ENCODE peak calls at places on chromosome 22, in ten cellular contexts. One of them, this sample, is unnamed.
A peak's percentile ranks its signal among the peaks of the same experiment; 100 is the strongest.

GRCh38 chr22:44793506-44794225 is 41.3 kb downstream of the ARHGAP8 start:
- DNase-seq in spleen: peak; percentile 44
- DNase-seq in astrocyte of the spinal cord: no peak
- DNase-seq in AG04449: no peak
- DNase-seq in RPMI8226: no peak
- DNase-seq in lower leg skin: no peak
- DNase-seq in EH: no peak
- DNase-seq in LoVo: no peak
- DNase-seq in epithelial cell of esophagus: no peak
- DNase-seq in naive thymus-derived CD4-positive, alpha-beta T cell: no peak
- DNase-seq in this sample: peak; percentile 28

GRCh38 chr22:44765571-44766285 is 13.4 kb downstream of the ARHGAP8 start:
- DNase-seq in spleen: peak; percentile 76
- DNase-seq in astrocyte of the spinal cord: no peak
- DNase-seq in AG04449: no peak
- DNase-seq in RPMI8226: peak; percentile 72
- DNase-seq in lower leg skin: no peak
- DNase-seq in EH: no peak
- DNase-seq in LoVo: no peak
- DNase-seq in epithelial cell of esophagus: no peak
- DNase-seq in naive thymus-derived CD4-positive, alpha-beta T cell: no peak
- DNase-seq in this sample: peak; percentile 56

GRCh38 chr22:37894939-37895670 is 11.0 kb upstream of the MICALL1 start:
- DNase-seq in spleen: no peak
- DNase-seq in astrocyte of the spinal cord: no peak
- DNase-seq in AG04449: no peak
- DNase-seq in RPMI8226: no peak
- DNase-seq in lower leg skin: no peak
- DNase-seq in EH: no peak
- DNase-seq in LoVo: peak; percentile 39
- DNase-seq in epithelial cell of esophagus: peak; percentile 89
- DNase-seq in naive thymus-derived CD4-positive, alpha-beta T cell: no peak
- DNase-seq in this sample: peak; percentile 68

GRCh38 chr22:41254230-41254629 is 13.5 kb upstream of the CHADL start:
- DNase-seq in spleen: no peak
- DNase-seq in astrocyte of the spinal cord: no peak
- DNase-seq in AG04449: no peak
- DNase-seq in RPMI8226: no peak
- DNase-seq in lower leg skin: no peak
- DNase-seq in EH: no peak
- DNase-seq in LoVo: no peak
- DNase-seq in epithelial cell of esophagus: no peak
- DNase-seq in naive thymus-derived CD4-positive, alpha-beta T cell: no peak
- DNase-seq in this sample: no peak

GRCh38 chr22:49090061-49090852 is 737.4 kb downstream of the BRD1 start:
- DNase-seq in spleen: peak; percentile 50
- DNase-seq in astrocyte of the spinal cord: no peak
- DNase-seq in AG04449: no peak
- DNase-seq in RPMI8226: no peak
- DNase-seq in lower leg skin: peak; percentile 63
- DNase-seq in EH: no peak
- DNase-seq in LoVo: no peak
- DNase-seq in epithelial cell of esophagus: no peak
- DNase-seq in naive thymus-derived CD4-positive, alpha-beta T cell: no peak
- DNase-seq in this sample: peak; percentile 50

GRCh38 chr22:27523711-27524110 is 277.8 kb downstream of the MN1 start:
- DNase-seq in spleen: no peak
- DNase-seq in astrocyte of the spinal cord: no peak
- DNase-seq in AG04449: no peak
- DNase-seq in RPMI8226: no peak
- DNase-seq in lower leg skin: no peak
- DNase-seq in EH: no peak
- DNase-seq in LoVo: no peak
- DNase-seq in epithelial cell of esophagus: no peak
- DNase-seq in naive thymus-derived CD4-positive, alpha-beta T cell: no peak
- DNase-seq in this sample: no peak

GRCh38 chr22:39153220-39153860 is 860 bp upstream of the CBX7 start:
- DNase-seq in spleen: no peak
- DNase-seq in astrocyte of the spinal cord: no peak
- DNase-seq in AG04449: no peak
- DNase-seq in RPMI8226: no peak
- DNase-seq in lower leg skin: no peak
- DNase-seq in EH: no peak
- DNase-seq in LoVo: no peak
- DNase-seq in epithelial cell of esophagus: no peak
- DNase-seq in naive thymus-derived CD4-positive, alpha-beta T cell: no peak
- DNase-seq in this sample: peak; percentile 71

GRCh38 chr22:40410272-40410671 is 39.9 kb downstream of the SGSM3 start:
- DNase-seq in spleen: no peak
- DNase-seq in astrocyte of the spinal cord: no peak
- DNase-seq in AG04449: no peak
- DNase-seq in RPMI8226: no peak
- DNase-seq in lower leg skin: no peak
- DNase-seq in EH: peak; percentile 69
- DNase-seq in LoVo: no peak
- DNase-seq in epithelial cell of esophagus: peak; percentile 53
- DNase-seq in naive thymus-derived CD4-positive, alpha-beta T cell: no peak
- DNase-seq in this sample: peak; percentile 48

GRCh38 chr22:39179401-39179827 is 26.9 kb upstream of the CBX7 start:
- DNase-seq in spleen: peak; percentile 71
- DNase-seq in astrocyte of the spinal cord: no peak
- DNase-seq in AG04449: no peak
- DNase-seq in RPMI8226: no peak
- DNase-seq in lower leg skin: peak; percentile 60
- DNase-seq in EH: no peak
- DNase-seq in LoVo: no peak
- DNase-seq in epithelial cell of esophagus: no peak
- DNase-seq in naive thymus-derived CD4-positive, alpha-beta T cell: no peak
- DNase-seq in this sample: peak; percentile 84

GRCh38 chr22:36462475-36462790 is 19.0 kb downstream of the TXN2 start:
- DNase-seq in spleen: no peak
- DNase-seq in astrocyte of the spinal cord: no peak
- DNase-seq in AG04449: no peak
- DNase-seq in RPMI8226: no peak
- DNase-seq in lower leg skin: no peak
- DNase-seq in EH: no peak
- DNase-seq in LoVo: no peak
- DNase-seq in epithelial cell of esophagus: no peak
- DNase-seq in naive thymus-derived CD4-positive, alpha-beta T cell: no peak
- DNase-seq in this sample: no peak

GRCh38 chr22:43005106-43005505 is 9.8 kb downstream of the PACSIN2 start:
- DNase-seq in spleen: no peak
- DNase-seq in astrocyte of the spinal cord: no peak
- DNase-seq in AG04449: no peak
- DNase-seq in RPMI8226: no peak
- DNase-seq in lower leg skin: no peak
- DNase-seq in EH: peak; percentile 29
- DNase-seq in LoVo: no peak
- DNase-seq in epithelial cell of esophagus: no peak
- DNase-seq in naive thymus-derived CD4-positive, alpha-beta T cell: no peak
- DNase-seq in this sample: no peak

GRCh38 chr22:37206118-37206840 is 6.0 kb downstream of the SSTR3 start:
- DNase-seq in spleen: peak; percentile 52
- DNase-seq in astrocyte of the spinal cord: no peak
- DNase-seq in AG04449: no peak
- DNase-seq in RPMI8226: no peak
- DNase-seq in lower leg skin: no peak
- DNase-seq in EH: no peak
- DNase-seq in LoVo: no peak
- DNase-seq in epithelial cell of esophagus: no peak
- DNase-seq in naive thymus-derived CD4-positive, alpha-beta T cell: no peak
- DNase-seq in this sample: no peak

GRCh38 chr22:36417281-36417686 is 29.5 kb upstream of the MYH9 start:
- DNase-seq in spleen: no peak
- DNase-seq in astrocyte of the spinal cord: peak; percentile 50
- DNase-seq in AG04449: no peak
- DNase-seq in RPMI8226: peak; percentile 96
- DNase-seq in lower leg skin: no peak
- DNase-seq in EH: peak; percentile 78
- DNase-seq in LoVo: no peak
- DNase-seq in epithelial cell of esophagus: peak; percentile 99
- DNase-seq in naive thymus-derived CD4-positive, alpha-beta T cell: no peak
- DNase-seq in this sample: peak; percentile 13

GRCh38 chr22:46596032-46596441 is 24.1 kb upstream of the GRAMD4 start:
- DNase-seq in spleen: peak; percentile 80
- DNase-seq in astrocyte of the spinal cord: no peak
- DNase-seq in AG04449: no peak
- DNase-seq in RPMI8226: no peak
- DNase-seq in lower leg skin: no peak
- DNase-seq in EH: peak; percentile 72
- DNase-seq in LoVo: no peak
- DNase-seq in epithelial cell of esophagus: no peak
- DNase-seq in naive thymus-derived CD4-positive, alpha-beta T cell: no peak
- DNase-seq in this sample: no peak

GRCh38 chr22:23137905-23138520 is 3.8 kb downstream of the RSPH14 start:
- DNase-seq in spleen: no peak
- DNase-seq in astrocyte of the spinal cord: peak; percentile 13
- DNase-seq in AG04449: no peak
- DNase-seq in RPMI8226: peak; percentile 93
- DNase-seq in lower leg skin: no peak
- DNase-seq in EH: peak; percentile 58
- DNase-seq in LoVo: no peak
- DNase-seq in epithelial cell of esophagus: peak; percentile 47
- DNase-seq in naive thymus-derived CD4-positive, alpha-beta T cell: peak; percentile 25
- DNase-seq in this sample: no peak

GRCh38 chr22:48443680-48444079 is 1384.0 kb downstream of the BRD1 start:
- DNase-seq in spleen: peak; percentile 13
- DNase-seq in astrocyte of the spinal cord: no peak
- DNase-seq in AG04449: no peak
- DNase-seq in RPMI8226: no peak
- DNase-seq in lower leg skin: no peak
- DNase-seq in EH: no peak
- DNase-seq in LoVo: no peak
- DNase-seq in epithelial cell of esophagus: no peak
- DNase-seq in naive thymus-derived CD4-positive, alpha-beta T cell: no peak
- DNase-seq in this sample: no peak

GRCh38 chr22:24763872-24764485 is 10.5 kb downstream of the PIWIL3 start:
- DNase-seq in spleen: no peak
- DNase-seq in astrocyte of the spinal cord: no peak
- DNase-seq in AG04449: no peak
- DNase-seq in RPMI8226: no peak
- DNase-seq in lower leg skin: peak; percentile 59
- DNase-seq in EH: no peak
- DNase-seq in LoVo: no peak
- DNase-seq in epithelial cell of esophagus: no peak
- DNase-seq in naive thymus-derived CD4-positive, alpha-beta T cell: no peak
- DNase-seq in this sample: peak; percentile 47

GRCh38 chr22:38428714-38429113 is 26.3 kb downstream of the KCNJ4 start:
- DNase-seq in spleen: no peak
- DNase-seq in astrocyte of the spinal cord: no peak
- DNase-seq in AG04449: no peak
- DNase-seq in RPMI8226: no peak
- DNase-seq in lower leg skin: no peak
- DNase-seq in EH: no peak
- DNase-seq in LoVo: no peak
- DNase-seq in epithelial cell of esophagus: no peak
- DNase-seq in naive thymus-derived CD4-positive, alpha-beta T cell: no peak
- DNase-seq in this sample: no peak

GRCh38 chr22:49251371-49251770 is 576.3 kb downstream of the BRD1 start:
- DNase-seq in spleen: no peak
- DNase-seq in astrocyte of the spinal cord: no peak
- DNase-seq in AG04449: no peak
- DNase-seq in RPMI8226: no peak
- DNase-seq in lower leg skin: peak; percentile 21
- DNase-seq in EH: no peak
- DNase-seq in LoVo: no peak
- DNase-seq in epithelial cell of esophagus: no peak
- DNase-seq in naive thymus-derived CD4-positive, alpha-beta T cell: no peak
- DNase-seq in this sample: no peak

GRCh38 chr22:35192121-35192918 is 65.0 kb upstream of the HMGXB4 start:
- DNase-seq in spleen: no peak
- DNase-seq in astrocyte of the spinal cord: no peak
- DNase-seq in AG04449: no peak
- DNase-seq in RPMI8226: no peak
- DNase-seq in lower leg skin: no peak
- DNase-seq in EH: peak; percentile 15
- DNase-seq in LoVo: no peak
- DNase-seq in epithelial cell of esophagus: peak; percentile 45
- DNase-seq in naive thymus-derived CD4-positive, alpha-beta T cell: no peak
- DNase-seq in this sample: no peak

GRCh38 chr22:50027639-50028537 is 15.3 kb upstream of the IL17REL start:
- DNase-seq in spleen: peak; percentile 73
- DNase-seq in astrocyte of the spinal cord: no peak
- DNase-seq in AG04449: no peak
- DNase-seq in RPMI8226: peak; percentile 85
- DNase-seq in lower leg skin: peak; percentile 86
- DNase-seq in EH: peak; percentile 58
- DNase-seq in LoVo: no peak
- DNase-seq in epithelial cell of esophagus: peak; percentile 53
- DNase-seq in naive thymus-derived CD4-positive, alpha-beta T cell: no peak
- DNase-seq in this sample: peak; percentile 61

GRCh38 chr22:48923165-48923875 is 904.4 kb downstream of the BRD1 start:
- DNase-seq in spleen: no peak
- DNase-seq in astrocyte of the spinal cord: no peak
- DNase-seq in AG04449: no peak
- DNase-seq in RPMI8226: no peak
- DNase-seq in lower leg skin: no peak
- DNase-seq in EH: no peak
- DNase-seq in LoVo: no peak
- DNase-seq in epithelial cell of esophagus: no peak
- DNase-seq in naive thymus-derived CD4-positive, alpha-beta T cell: no peak
- DNase-seq in this sample: no peak

GRCh38 chr22:30863161-30863833 is 105.3 kb downstream of the MORC2 start:
- DNase-seq in spleen: peak; percentile 25
- DNase-seq in astrocyte of the spinal cord: no peak
- DNase-seq in AG04449: no peak
- DNase-seq in RPMI8226: no peak
- DNase-seq in lower leg skin: peak; percentile 76
- DNase-seq in EH: no peak
- DNase-seq in LoVo: no peak
- DNase-seq in epithelial cell of esophagus: no peak
- DNase-seq in naive thymus-derived CD4-positive, alpha-beta T cell: no peak
- DNase-seq in this sample: peak; percentile 84

GRCh38 chr22:49765951-49766350 is 61.7 kb downstream of the BRD1 start:
- DNase-seq in spleen: peak; percentile 69
- DNase-seq in astrocyte of the spinal cord: no peak
- DNase-seq in AG04449: no peak
- DNase-seq in RPMI8226: no peak
- DNase-seq in lower leg skin: peak; percentile 75
- DNase-seq in EH: no peak
- DNase-seq in LoVo: no peak
- DNase-seq in epithelial cell of esophagus: no peak
- DNase-seq in naive thymus-derived CD4-positive, alpha-beta T cell: peak; percentile 3
- DNase-seq in this sample: peak; percentile 58

This sample was measured in H7.